ENCODE peak calls at places on chromosomes 2 and 18, in four cellular contexts. D, I, U and L are unnamed samples.

GRCh38 chr18:67151366-67151765 is 365.2 kb downstream of the DSEL start:
- DNase-seq in U (no peak), D (no peak), I (no peak), L (no peak)

GRCh38 chr18:79483971-79484491 is 88.3 kb downstream of the NFATC1 start:
- DNase-seq in U (no peak), I (no peak), D (no peak), L (no peak)

GRCh38 chr2:120995656-120996190 is 260.1 kb downstream of the GLI2 start:
- DNase-seq in I (no peak), D (no peak), U (no peak), L (no peak)

GRCh38 chr18:37450434-37451133 is 115.0 kb downstream of the CELF4 start:
- DNase-seq in D (no peak), U (no peak), I (no peak), L (no peak)

GRCh38 chr2:108268001-108268400 is 20.7 kb upstream of the SULT1C2 start:
- DNase-seq in D (no peak), I (no peak), U (no peak), L (no peak)

GRCh38 chr2:213524164-213524563 is 239.9 kb downstream of the SPAG16 start:
- DNase-seq in I (no peak), D (no peak), U (no peak), L (no peak)

GRCh38 chr18:39274535-39274934 is 1708.9 kb upstream of the CELF4 start:
- DNase-seq in I (no peak), D (no peak), U (no peak), L (no peak)

GRCh38 chr2:67451086-67451832 is 54.1 kb downstream of the ETAA1 start:
- DNase-seq in I (no peak), D (no peak), U (no peak), L (no peak)

GRCh38 chr2:128643221-128644065 is 324.8 kb upstream of the HS6ST1 start:
- DNase-seq in D (no peak), U (no peak), I (no peak), L (no peak)

GRCh38 chr18:36120297-36120696 is 8.8 kb downstream of the SLC39A6 start:
- DNase-seq in U (no peak), D (no peak), I (no peak), L (no peak)

GRCh38 chr2:158745067-158745865 is 49.9 kb upstream of the DAPL1 start:
- DNase-seq in D (peak), U (peak), I (no peak), L (peak)

GRCh38 chr2:44777542-44777941 is 164.0 kb upstream of the SIX3 start:
- DNase-seq in I (no peak), D (no peak), U (peak), L (no peak)

GRCh38 chr2:6955523-6956136 is 38.4 kb downstream of the RNF144A start:
- DNase-seq in U (no peak), I (no peak), D (no peak), L (no peak)